ENCODE peak calls at places on chromosome 20, in five cellular contexts. N is ascending aorta, Y is T-helper 2 cell, R is iris pigment epithelial cell, B is choroid plexus epithelial cell. S is an unnamed sample.

GRCh38 chr20:38203337-38204003 is 38.4 kb upstream of the TGM2 start:
- DNase-seq in N (no peak), Y (no peak), R (no peak), B (no peak), S (no peak)

GRCh38 chr20:25341716-25342680 is 48.6 kb downstream of the ABHD12 start:
- DNase-seq in N (no peak), Y (no peak), R (peak), B (peak), S (no peak)

GRCh38 chr20:49832632-49833327 is 20.2 kb downstream of the SLC9A8 start:
- DNase-seq in N (no peak), Y (no peak), R (peak), B (peak), S (no peak)

GRCh38 chr20:47206962-47207641 is 149.4 kb downstream of the ZMYND8 start:
- DNase-seq in N (no peak), Y (no peak), R (no peak), B (no peak), S (no peak)

GRCh38 chr20:9977629-9978028 is 57.2 kb upstream of the ANKEF1 start:
- DNase-seq in N (no peak), Y (no peak), R (peak), B (no peak), S (no peak)

GRCh38 chr20:59469266-59470252 is 134.8 kb upstream of the PHACTR3 start:
- DNase-seq in N (no peak), Y (no peak), R (no peak), B (no peak), S (no peak)

GRCh38 chr20:1296922-1297321 is 30.8 kb downstream of the SNPH start:
- DNase-seq in N (no peak), Y (no peak), R (no peak), B (no peak), S (no peak)

GRCh38 chr20:53926428-53927028 is 143.9 kb downstream of the BCAS1 start:
- DNase-seq in N (peak), Y (peak), R (peak), B (peak), S (peak)

GRCh38 chr20:22581437-22582385 is 2.7 kb downstream of the FOXA2 start:
- DNase-seq in N (no peak), Y (no peak), R (no peak), B (no peak), S (no peak)

GRCh38 chr20:37755665-37756064 is 61.8 kb downstream of the CTNNBL1 start:
- DNase-seq in N (no peak), Y (no peak), R (no peak), B (peak), S (no peak)

GRCh38 chr20:19765266-19765665 is 7.2 kb downstream of the RIN2 start:
- DNase-seq in N (peak), Y (no peak), R (no peak), B (no peak), S (no peak)

GRCh38 chr20:39298116-39298515 is 336.0 kb downstream of the DHX35 start:
- DNase-seq in N (no peak), Y (no peak), R (no peak), B (no peak), S (no peak)

GRCh38 chr20:63735859-63736718 is at the start of gene LIME1:
- DNase-seq in N (peak), Y (peak), R (no peak), B (no peak), S (peak)